ENCODE peak calls at places on chromosomes 4 and X, in four cellular contexts. Z, T, X and Q are unnamed samples.
A peak's percentile ranks its signal among the peaks of the same experiment; 100 is the strongest.

GRCh38 chr4:55725057-55725456 is 89.0 kb upstream of the NMU start:
- DNase-seq in Z (no peak), T (no peak), X (no peak), Q (no peak)

GRCh38 chr4:7397206-7398103 is 37.3 kb downstream of the PSAPL1 start:
- DNase-seq in Z (no peak), T (no peak), X (no peak), Q (peak; percentile 29)

GRCh38 chrX:40558590-40558989 is 22.2 kb upstream of the ATP6AP2 start:
- DNase-seq in Z (no peak), T (no peak), X (no peak), Q (no peak)

GRCh38 chr4:72886602-72887001 is 182.9 kb downstream of the COX18 start:
- DNase-seq in Z (no peak), T (no peak), X (no peak), Q (no peak)

GRCh38 chr4:123406862-123407261 is 10.3 kb downstream of the SPRY1 start:
- DNase-seq in Z (no peak), T (no peak), X (no peak), Q (no peak)

GRCh38 chr4:57078685-57079521 is 31.3 kb downstream of the IGFBP7 start:
- DNase-seq in Z (no peak), T (no peak), X (no peak), Q (peak; percentile 40)

GRCh38 chrX:45621356-45622041 is 420.8 kb upstream of the DIPK2B start:
- DNase-seq in Z (no peak), T (no peak), X (no peak), Q (no peak)

GRCh38 chr4:152992027-152992426 is 55.9 kb downstream of the FHDC1 start:
- DNase-seq in Z (no peak), T (no peak), X (no peak), Q (no peak)

GRCh38 chrX:110944323-110944761 is 148.7 kb upstream of the CHRDL1 start:
- DNase-seq in Z (no peak), T (peak; percentile 10), X (no peak), Q (no peak)

GRCh38 chr4:3046149-3046548 is 28.2 kb downstream of the HTT-AS start:
- DNase-seq in Z (peak; percentile 50), T (no peak), X (no peak), Q (no peak)

GRCh38 chr4:184398741-184399504 is 75.4 kb downstream of the IRF2 start:
- DNase-seq in Z (peak; percentile 63), T (no peak), X (no peak), Q (no peak)

GRCh38 chrX:72316408-72317079 is 10.8 kb upstream of the CITED1 start:
- DNase-seq in Z (no peak), T (peak; percentile 32), X (no peak), Q (no peak)

GRCh38 chrX:104565791-104566687 is at the start of gene IL1RAPL2:
- DNase-seq in Z (no peak), T (no peak), X (peak; percentile 53), Q (peak; percentile 64)
- TF ChIP-seq CTCF in Z (no peak), T (no peak), X (peak; percentile 72), Q (peak; percentile 46)

DNA sequence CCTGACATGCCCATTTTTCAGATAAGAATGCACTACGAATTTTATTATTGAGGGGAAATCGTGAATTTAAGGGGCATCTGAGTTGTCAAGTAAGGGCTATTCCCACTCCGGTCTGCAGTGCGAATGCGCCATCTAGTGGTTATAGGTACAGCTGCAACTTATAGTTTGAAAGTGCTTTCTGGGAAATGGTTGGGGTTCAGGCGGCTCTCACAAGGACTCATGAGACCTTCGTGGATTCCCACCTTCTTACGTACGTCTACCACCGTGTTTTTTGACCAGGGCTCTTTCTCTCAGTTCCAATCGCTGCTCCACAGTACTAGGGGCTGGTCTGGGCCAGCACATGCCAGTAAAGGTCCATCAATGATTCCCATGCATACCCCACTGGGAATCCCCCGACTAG is 12.3 kb downstream of the MSL3 start:
- DNase-seq in Z (no peak), T (peak; percentile 31), X (no peak), Q (no peak)
- TF ChIP-seq CTCF in Z (peak; percentile 48), T (peak; percentile 60), X (peak; percentile 74), Q (peak; percentile 80)

GRCh38 chr4:165865995-165866650 is 6.9 kb upstream of the TLL1 start:
- DNase-seq in Z (no peak), T (no peak), X (no peak), Q (no peak)

GRCh38 chr4:165861378-165861777 is 11.7 kb upstream of the TLL1 start:
- DNase-seq in Z (no peak), T (no peak), X (no peak), Q (no peak)

GRCh38 chr4:165867961-165868360 is 5.1 kb upstream of the TLL1 start:
- DNase-seq in Z (no peak), T (no peak), X (no peak), Q (no peak)

GRCh38 chr4:165864228-165864627 is 8.8 kb upstream of the TLL1 start:
- DNase-seq in Z (no peak), T (no peak), X (no peak), Q (no peak)
- TF ChIP-seq CTCF in Z (no peak), T (no peak), X (no peak), Q (no peak)

GRCh38 chr4:21447320-21448055 is 501.1 kb downstream of the KCNIP4 start:
- DNase-seq in Z (no peak), T (no peak), X (no peak), Q (no peak)
- TF ChIP-seq CTCF in Z (no peak), T (no peak), X (peak; percentile 27), Q (no peak)

GRCh38 chr4:24547979-24548378 is 36.4 kb downstream of the DHX15 start:
- DNase-seq in Z (no peak), T (no peak), X (no peak), Q (no peak)

GRCh38 chr4:24550773-24551172 is 33.6 kb downstream of the DHX15 start:
- DNase-seq in Z (no peak), T (no peak), X (no peak), Q (no peak)

GRCh38 chr4:24557036-24558022 is 27.0 kb downstream of the DHX15 start:
- DNase-seq in Z (no peak), T (no peak), X (no peak), Q (no peak)

DNA sequence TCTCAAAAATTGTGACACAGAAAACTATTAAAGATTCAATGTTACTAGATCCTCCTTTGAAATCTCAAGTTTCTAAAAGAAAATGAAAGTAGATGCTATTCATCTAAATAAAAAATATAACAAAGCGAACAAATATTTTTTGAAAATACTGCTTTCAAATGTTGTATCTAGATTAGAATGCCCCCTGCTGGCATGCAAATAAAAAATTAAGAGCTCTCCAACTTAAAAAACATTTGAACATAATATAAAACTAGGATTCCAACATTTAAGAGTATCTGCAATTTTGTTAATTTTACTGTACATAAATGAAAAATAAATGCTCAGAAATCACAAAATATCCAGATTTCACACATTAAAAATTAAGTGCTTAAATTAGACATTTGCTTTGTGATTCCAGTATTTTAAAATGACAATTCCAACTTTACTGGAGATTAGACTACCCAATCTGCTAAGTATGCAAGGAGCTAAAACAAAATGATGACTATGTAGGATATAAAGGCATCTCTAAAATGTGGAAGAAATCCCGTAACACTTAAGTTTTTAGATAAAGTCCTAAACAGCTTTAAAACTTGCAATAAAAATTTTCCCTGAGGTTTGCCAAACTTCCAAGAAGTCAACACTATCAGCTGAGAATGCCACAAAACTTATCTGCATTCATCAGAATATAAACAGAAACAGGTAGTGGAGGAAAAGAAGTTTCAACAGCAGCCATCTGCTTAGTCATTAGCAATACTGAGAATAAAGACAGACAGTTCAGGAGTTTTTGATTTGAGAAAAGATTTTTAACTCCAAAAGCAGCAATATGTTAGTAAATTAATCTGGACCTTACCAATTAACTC is 32.6 kb downstream of the DHX15 start:
- DNase-seq in Z (no peak), T (no peak), X (no peak), Q (no peak)
- TF ChIP-seq CTCF in Z (no peak), T (no peak), X (peak; percentile 56), Q (peak; percentile 58)

GRCh38 chrX:131779313-131779712 is 235.4 kb downstream of the OR13H1 start:
- DNase-seq in Z (no peak), T (no peak), X (no peak), Q (no peak)

GRCh38 chrX:131789664-131790063 is 233.4 kb upstream of the STK26 start:
- DNase-seq in Z (no peak), T (no peak), X (no peak), Q (no peak)

GRCh38 chrX:131778269-131779218 is 234.7 kb downstream of the OR13H1 start:
- DNase-seq in Z (peak; percentile 80), T (peak; percentile 73), X (no peak), Q (no peak)

DNA sequence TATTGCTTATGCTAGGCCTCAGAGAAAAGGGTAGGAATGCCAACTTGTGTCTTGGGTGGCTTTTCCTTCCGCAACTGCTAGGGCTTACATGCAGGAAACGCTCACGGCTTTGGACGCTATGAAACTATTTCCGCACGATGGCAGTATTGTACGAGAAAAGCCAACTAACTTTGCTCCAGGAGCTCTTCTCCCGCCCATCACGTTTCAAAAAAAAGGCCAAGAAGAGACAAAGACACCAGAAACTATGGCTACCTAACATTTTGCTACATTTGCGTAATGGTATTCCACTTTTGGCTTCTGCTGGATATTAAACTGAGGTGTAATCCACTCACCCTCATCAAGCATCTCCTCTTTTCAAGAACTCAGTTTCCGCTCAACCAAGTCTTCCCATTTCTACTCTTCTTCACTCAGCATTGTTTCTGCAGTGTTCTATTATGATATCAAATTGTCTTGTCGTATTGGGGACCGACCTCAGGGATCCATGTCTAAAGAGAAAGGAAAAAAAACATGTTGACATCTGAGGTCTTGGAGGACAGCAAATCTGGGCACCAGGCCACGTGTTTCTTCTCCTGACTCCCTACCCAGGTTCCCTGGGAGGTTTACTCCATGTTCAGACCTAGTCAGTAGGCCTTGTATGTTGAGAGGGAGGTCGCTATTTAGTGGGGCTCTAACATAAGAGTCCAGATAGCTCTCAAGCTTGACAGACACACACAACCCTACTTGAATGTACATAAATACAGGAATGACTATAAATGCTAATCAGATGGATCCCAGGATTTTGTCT is 239.4 kb upstream of the STK26 start:
- DNase-seq in Z (no peak), T (peak; percentile 76), X (no peak), Q (no peak)
- TF ChIP-seq CTCF in Z (no peak), T (peak; percentile 75), X (no peak), Q (no peak)

GRCh38 chrX:18471296-18471695 is 45.9 kb downstream of the CDKL5 start:
- DNase-seq in Z (no peak), T (no peak), X (no peak), Q (no peak)
- TF ChIP-seq CTCF in Z (no peak), T (no peak), X (no peak), Q (no peak)